ENCODE peak calls at places on chromosome 7, in six cellular contexts. A is effector CD4-positive, alpha-beta T cell; S is PC-3; J is HepG2; C is amniotic epithelial cell; Z is iPS-NIHi11. R is an unnamed sample.

GRCh38 chr7:1284743-1285458 is 52.2 kb downstream of the UNCX start:
- DNase-seq in A (no peak), S (no peak), J (no peak), C (no peak), Z (no peak), R (no peak)

GRCh38 chr7:157618823-157619606 is 282.2 kb downstream of the DNAJB6 start:
- DNase-seq in A (no peak), S (no peak), J (no peak), C (no peak), Z (no peak), R (no peak)

GRCh38 chr7:1062296-1063294 is 18.2 kb downstream of the GPR146 start:
- DNase-seq in A (no peak), S (no peak), J (no peak), C (no peak), Z (no peak), R (no peak)

GRCh38 chr7:125934539-125934938 is 1004.9 kb upstream of the POT1 start:
- DNase-seq in A (no peak), S (peak), J (no peak), C (no peak), Z (peak), R (no peak)

GRCh38 chr7:21967500-21968099 is 21.9 kb upstream of the CDCA7L start:
- DNase-seq in A (no peak), S (no peak), J (no peak), C (no peak), Z (no peak), R (no peak)

GRCh38 chr7:106568002-106568679 is 92.8 kb downstream of the CCDC71L start:
- DNase-seq in A (no peak), S (no peak), J (no peak), C (no peak), Z (no peak), R (no peak)

GRCh38 chr7:13727279-13727678 is 262.2 kb downstream of the ETV1 start:
- DNase-seq in A (no peak), S (no peak), J (no peak), C (peak), Z (no peak), R (no peak)

GRCh38 chr7:131556055-131556911 is at the start of gene PODXL:
- DNase-seq in A (peak), S (peak), J (no peak), C (no peak), Z (peak), R (peak)

GRCh38 chr7:100545636-100546128 is 6.7 kb downstream of the AGFG2 start:
- DNase-seq in A (peak), S (peak), J (peak), C (peak), Z (peak), R (peak)

GRCh38 chr7:143299840-143300239 is 11.7 kb downstream of the CASP2 start:
- DNase-seq in A (peak), S (peak), J (peak), C (peak), Z (peak), R (no peak)

R was measured in fibroblast of gingiva.